ENCODE peak calls at places on chromosomes 2 and 18, in seven cellular contexts. I is CD4-positive, alpha-beta memory T cell; K is SJSA1; C is endodermal cell; E is pancreas; Y is heart left ventricle; H is Peyer's patch. M is an unnamed sample. For H3K27me3 and H3K4me1, the result is how much of the 10 kb centered on the place peaks cover.

GRCh38 chr2:195573314-195573713 is 83.7 kb upstream of the SLC39A10 start:
- DNase-seq in Y (no peak), K (no peak), E (no peak), C (no peak), H (no peak), I (no peak), M (no peak)

GRCh38 chr2:72917875-72918660 is 749 bp downstream of the EMX1 start:
- DNase-seq in I (no peak), Y (no peak), C (peak), H (peak), K (peak), E (no peak), M (no peak)

GRCh38 chr2:119116411-119117295 is 41.9 kb downstream of the C1QL2 start:
- DNase-seq in Y (no peak), K (no peak), C (peak), I (no peak), H (no peak), E (no peak), M (no peak)

GRCh38 chr2:238851751-238852150 is 3.9 kb downstream of the TWIST2 start:
- DNase-seq in I (no peak), H (no peak), E (no peak), Y (no peak), K (no peak), C (no peak), M (no peak)

GRCh38 chr2:15811367-15811766 is 129.0 kb upstream of the MYCN start:
- DNase-seq in K (no peak), C (peak), E (no peak), I (no peak), H (no peak), Y (no peak), M (no peak)

GRCh38 chr18:13136689-13137040 is 81.9 kb upstream of the LDLRAD4 start:
- DNase-seq in Y (peak), I (no peak), C (peak), K (no peak), E (no peak), H (no peak), M (peak)

GRCh38 chr2:3377279-3377611 is 373 bp downstream of the EIPR1 start:
- DNase-seq in E (no peak), C (no peak), H (no peak), Y (no peak), K (no peak), I (no peak), M (no peak)

GRCh38 chr2:29228947-29229346 is 113.7 kb downstream of the CLIP4 start:
- DNase-seq in I (no peak), Y (no peak), E (no peak), H (no peak), K (no peak), C (no peak), M (no peak)

GRCh38 chr2:32946314-32947075 is at the start of gene LTBP1:
- DNase-seq in H (peak), I (peak), C (peak), K (peak), Y (peak), E (peak), M (peak)

GRCh38 chr2:104703669-104704068 is 150.2 kb upstream of the POU3F3 start:
- DNase-seq in E (no peak), I (no peak), Y (no peak), K (no peak), C (no peak), H (no peak), M (no peak)

GRCh38 chr2:1310202-1310601 is 103.1 kb upstream of the TPO start:
- DNase-seq in H (no peak), Y (no peak), C (no peak), I (no peak), E (no peak), K (no peak), M (no peak)
- H3K27me3 ChIP-seq in H (under half), Y (under half), C (under half), I (under half), E (under half), K (under half), M (under half)

DNA sequence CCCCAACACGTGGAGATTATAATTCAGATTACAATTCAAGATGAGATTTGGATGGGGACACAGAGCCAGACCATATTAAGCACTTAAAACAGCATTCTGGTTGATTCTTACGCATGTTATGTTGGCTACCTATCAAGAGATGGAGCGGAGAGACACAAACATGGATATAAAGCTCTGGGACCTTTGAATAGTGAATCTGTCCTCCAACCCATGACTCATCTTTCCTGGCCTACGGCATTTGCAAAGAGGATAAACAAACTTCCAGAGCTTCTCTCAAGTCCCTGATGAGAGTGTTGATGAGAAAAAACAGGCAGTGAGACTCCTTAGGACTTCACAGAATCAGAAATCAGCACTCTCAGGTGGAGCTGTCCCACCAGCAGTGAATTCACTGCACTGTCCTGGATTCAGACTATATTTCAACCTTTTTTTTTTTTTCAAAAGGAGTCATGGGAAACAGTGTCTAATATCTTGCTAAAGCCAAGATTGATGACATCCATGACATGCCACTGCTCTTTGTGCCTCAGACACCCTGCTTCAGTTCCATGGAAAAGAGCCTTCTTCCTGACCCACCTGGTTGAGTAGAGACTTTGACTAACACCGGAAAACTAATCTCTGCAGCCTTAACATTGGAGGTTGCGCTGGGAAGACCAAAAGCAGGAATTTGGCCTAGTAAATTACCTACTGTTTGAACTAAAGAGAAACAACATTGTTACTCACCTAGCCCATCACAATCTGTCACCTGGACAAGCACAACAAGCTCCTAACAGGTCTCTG is 62.1 kb upstream of the NPAS2 start:
- DNase-seq in Y (no peak), K (peak), C (no peak), H (no peak), I (no peak), E (no peak), M (no peak)
- H3K4me1 ChIP-seq in Y (under half), K (under half), C (under half), H (under half), I (under half), E (under half), M (under half)

DNA sequence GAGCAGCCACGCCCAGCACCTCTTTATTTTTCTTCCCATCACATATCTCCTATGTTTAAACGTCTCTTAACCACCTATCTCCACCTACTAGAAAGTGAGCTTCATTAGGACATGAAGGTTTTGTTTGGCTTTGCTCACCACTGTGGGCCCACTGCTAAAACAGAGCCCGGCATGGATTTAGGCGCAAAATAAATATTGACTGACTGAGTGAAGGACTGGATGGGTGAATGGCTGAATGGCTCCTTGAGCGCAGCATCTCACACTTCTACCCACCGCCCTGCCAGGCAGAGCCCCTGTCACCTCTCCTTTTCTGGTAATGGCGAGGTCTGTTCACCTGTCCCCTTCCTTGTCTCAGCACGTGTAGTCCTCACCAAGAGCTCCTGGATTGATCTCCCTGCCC is 10.1 kb downstream of the CAPG start:
- DNase-seq in K (no peak), C (no peak), E (no peak), H (no peak), I (no peak), Y (no peak), M (peak)
- H3K27me3 ChIP-seq in K (under half), C (under half), E (under half), H (under half), I (under half), Y (under half), M (under half)

GRCh38 chr18:76380127-76380729 is 114.8 kb downstream of the ZNF516 start:
- DNase-seq in K (no peak), H (peak), C (no peak), E (no peak), I (no peak), Y (no peak), M (no peak)
- H3K4me1 ChIP-seq in K (under half), H (under half), C (under half), E (under half), I (under half), Y (under half), M (under half)

M was measured in upper lobe of right lung.